ENCODE peak calls at places on chromosomes 4 and X, in ten cellular contexts. O, I, C, K, V, M, W, F, D and U are unnamed samples.

GRCh38 chr4:134045411-134045810 is 156.2 kb downstream of the PABPC4L start:
- DNase-seq in K (no peak), O (no peak), C (no peak), I (no peak), D (no peak), F (no peak), V (no peak), M (no peak), W (no peak), U (no peak)

GRCh38 chr4:117447925-117448324 is 362.5 kb upstream of the TRAM1L1 start:
- DNase-seq in O (no peak), C (no peak), I (no peak), M (no peak), V (no peak), W (no peak), D (no peak), K (no peak), F (no peak), U (no peak)

GRCh38 chrX:153687121-153688039 is at the start of gene SLC6A8:
- DNase-seq in C (peak; percentile 86), K (peak; percentile 60), F (peak; percentile 87), D (no peak), O (no peak), V (peak; percentile 50), I (peak; percentile 83), M (peak; percentile 66), W (peak; percentile 41), U (peak; percentile 52)

GRCh38 chrX:111100191-111100590 is 4.2 kb downstream of the PAK3 start:
- DNase-seq in W (peak; percentile 35), I (peak; percentile 83), V (no peak), D (peak; percentile 39), K (peak; percentile 34), M (peak; percentile 57), C (no peak), O (peak; percentile 6), F (peak; percentile 69), U (no peak)

GRCh38 chrX:24676403-24677024 is 17.2 kb upstream of the POLA1 start:
- DNase-seq in M (peak; percentile 28), W (no peak), D (peak; percentile 4), V (no peak), K (peak; percentile 13), F (peak; percentile 38), O (no peak), C (no peak), I (peak; percentile 54), U (no peak)

GRCh38 chrX:63299596-63299995 is 51.5 kb downstream of the SPIN4 start:
- DNase-seq in D (no peak), O (no peak), C (no peak), I (no peak), V (no peak), W (no peak), F (no peak), K (no peak), M (no peak), U (no peak)

GRCh38 chr4:95742872-95743271 is 97.0 kb upstream of the PDHA2 start:
- DNase-seq in W (no peak), C (no peak), D (no peak), I (no peak), F (no peak), M (no peak), V (no peak), K (peak; percentile 26), O (no peak), U (no peak)

GRCh38 chrX:75181721-75182120 is 25.6 kb upstream of the ABCB7 start:
- DNase-seq in M (no peak), V (no peak), W (peak; percentile 41), C (no peak), F (no peak), I (no peak), D (peak; percentile 28), K (peak; percentile 6), O (no peak), U (no peak)

GRCh38 chr4:58808817-58809216 is 1698.6 kb upstream of the IGFBP7 start:
- DNase-seq in D (no peak), I (no peak), V (no peak), F (no peak), M (no peak), K (no peak), O (no peak), W (no peak), C (no peak), U (no peak)

GRCh38 chr4:176274441-176274840 is 5.4 kb upstream of the ASB5 start:
- DNase-seq in V (no peak), W (peak; percentile 37), K (no peak), D (peak; percentile 67), M (no peak), F (no peak), C (no peak), O (no peak), I (no peak), U (no peak)

GRCh38 chrX:106302304-106302703 is 134.2 kb downstream of the PWWP3B start:
- DNase-seq in O (no peak), M (no peak), W (peak; percentile 72), F (no peak), C (no peak), V (no peak), K (peak; percentile 49), D (peak; percentile 96), I (no peak), U (no peak)

GRCh38 chr4:6694177-6694901 is 661 bp downstream of the S100P start:
- DNase-seq in O (no peak), V (no peak), C (no peak), I (no peak), M (peak; percentile 17), W (no peak), F (peak; percentile 39), K (no peak), D (no peak), U (no peak)

DNA sequence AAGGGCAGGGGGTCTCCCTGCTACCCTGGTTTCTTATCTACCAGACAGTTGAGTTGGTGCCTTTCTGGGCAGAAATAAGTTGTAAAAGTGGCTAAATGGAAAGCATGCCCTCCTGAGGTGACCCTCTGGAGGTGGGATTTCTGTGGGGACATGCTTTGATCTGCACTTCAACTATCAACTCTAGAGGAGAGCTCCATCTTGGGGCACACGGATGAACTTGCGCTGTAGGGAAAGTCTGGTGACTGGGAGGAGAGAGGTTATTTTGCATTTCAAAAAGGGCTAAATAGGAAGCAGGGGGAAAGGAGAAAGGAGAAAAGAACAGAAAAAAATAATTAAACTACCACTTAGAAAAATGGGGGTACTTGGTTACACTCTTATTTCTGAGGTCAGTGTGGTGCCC is 12.7 kb upstream of the RHOXF2B start:
- DNase-seq in V (no peak), C (no peak), I (peak; percentile 5), F (no peak), D (no peak), K (no peak), W (no peak), O (no peak), M (no peak), U (no peak)
- TF ChIP-seq CTCF in V (no peak), C (no peak), I (peak; percentile 14), F (no peak), D (no peak), K (no peak), W (no peak), O (no peak), M (no peak), U (no peak)

GRCh38 chrX:120309873-120310730 is 1.2 kb downstream of the TMEM255A start:
- DNase-seq in W (no peak), K (no peak), D (no peak), O (no peak), M (peak; percentile 27), F (peak; percentile 22), I (peak; percentile 67), C (no peak), V (no peak), U (peak; percentile 43)

GRCh38 chrX:120308558-120308957 is 2.7 kb downstream of the TMEM255A start:
- DNase-seq in F (no peak), W (peak; percentile 2), I (peak; percentile 86), M (no peak), D (no peak), K (no peak), V (no peak), C (no peak), O (no peak), U (peak; percentile 39)

GRCh38 chrX:120311632-120312000 is 355 bp upstream of the TMEM255A start:
- DNase-seq in C (no peak), I (no peak), V (no peak), D (no peak), W (no peak), K (no peak), F (no peak), M (no peak), O (no peak), U (no peak)

GRCh38 chrX:120310861-120311631 is at the start of gene TMEM255A:
- DNase-seq in O (no peak), W (peak; percentile 3), C (no peak), K (no peak), V (no peak), M (peak; percentile 31), I (peak; percentile 50), D (no peak), F (peak; percentile 47), U (peak; percentile 38)

DNA sequence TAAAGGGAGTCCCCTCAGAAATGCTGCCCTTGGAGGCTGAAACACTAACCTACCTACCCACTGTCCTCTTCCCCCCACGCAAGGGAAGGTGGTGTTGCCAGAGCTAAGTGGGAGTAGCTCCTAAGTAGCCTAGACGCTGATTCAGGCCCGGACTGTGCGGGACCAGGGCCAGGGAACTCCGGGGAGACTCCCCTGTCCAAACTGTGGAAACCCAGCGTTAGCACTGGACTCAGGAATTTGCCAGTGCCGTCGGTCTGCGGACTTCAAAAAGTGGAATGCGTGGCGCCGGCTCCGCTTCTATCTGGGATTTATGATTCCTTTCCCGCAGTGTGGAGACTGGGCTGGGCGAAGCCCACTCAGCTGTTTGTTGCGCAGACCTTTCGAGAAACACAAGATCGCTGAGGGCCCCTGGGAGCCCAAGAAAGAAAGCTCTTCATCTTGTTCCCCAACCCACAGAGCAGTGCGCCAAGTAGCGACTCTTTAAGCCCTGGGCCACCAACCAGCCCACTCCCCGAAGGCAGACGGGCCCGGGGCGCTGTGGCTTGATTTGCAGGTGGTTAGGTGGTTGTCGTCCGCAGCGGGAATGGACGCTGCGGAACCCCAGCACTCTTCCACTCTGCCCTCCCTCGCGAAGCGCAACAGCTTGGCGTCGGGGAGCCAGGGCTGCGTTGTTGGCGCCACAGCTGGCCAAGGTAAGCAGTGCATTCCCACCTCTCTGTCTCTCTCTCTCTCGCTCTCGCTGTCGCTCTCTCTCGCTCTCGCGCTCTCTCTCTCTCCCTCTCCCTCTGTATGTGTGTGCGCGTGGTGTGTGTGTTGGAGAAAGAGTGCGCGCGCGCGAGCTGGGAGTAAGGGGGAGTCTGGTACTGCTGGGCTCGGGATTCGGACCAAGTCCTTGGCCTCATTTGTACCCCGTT is 2.0 kb downstream of the TMEM255A start:
- DNase-seq in D (peak; percentile 56), W (peak; percentile 54), F (peak; percentile 54), M (peak; percentile 70), C (peak; percentile 63), K (peak; percentile 51), V (peak; percentile 62), O (no peak), I (peak; percentile 82), U (no peak)
- TF ChIP-seq CTCF in D (peak; percentile 79), W (peak; percentile 50), F (peak; percentile 22), M (peak; percentile 57), C (no peak), K (peak; percentile 28), V (peak; percentile 14), O (peak; percentile 11), I (peak; percentile 49), U (no peak)

GRCh38 chr4:2243682-2244380 is 1.9 kb upstream of the HAUS3 start:
- DNase-seq in W (peak; percentile 32), F (peak; percentile 72), V (peak; percentile 48), D (peak; percentile 34), K (peak; percentile 65), I (no peak), M (peak; percentile 53), C (peak; percentile 84), O (no peak), U (no peak)
- TF ChIP-seq CTCF in W (peak; percentile 34), F (peak; percentile 24), V (peak; percentile 16), D (no peak), K (peak; percentile 28), I (peak; percentile 8), M (peak; percentile 59), C (peak; percentile 29), O (peak; percentile 24), U (no peak)

GRCh38 chrX:23079347-23079746 is 79.6 kb downstream of the DDX53 start:
- DNase-seq in W (no peak), V (no peak), D (no peak), I (no peak), M (no peak), K (no peak), F (no peak), C (no peak), O (no peak), U (no peak)
- TF ChIP-seq CTCF in W (no peak), V (no peak), D (no peak), I (no peak), M (no peak), K (no peak), F (peak; percentile 33), C (no peak), O (no peak), U (peak; percentile 54)